ENCODE peak calls at places on chromosomes 7 and 10, in five cellular contexts. Z is fibroblast of lung, M is endodermal cell, O is dorsolateral prefrontal cortex, Q is psoas muscle. W is an unnamed sample.

GRCh38 chr10:48655426-48656240 is 29.0 kb upstream of the WDFY4 start:
- DNase-seq in Z (peak), M (no peak), O (peak), Q (peak), W (peak)

GRCh38 chr7:3537210-3537875 is 236.3 kb downstream of the SDK1 start:
- DNase-seq in Z (peak), M (no peak), O (no peak), Q (no peak), W (no peak)

GRCh38 chr10:124493191-124493936 is 31.7 kb downstream of the LHPP start:
- DNase-seq in Z (no peak), M (no peak), O (no peak), Q (peak), W (no peak)

GRCh38 chr7:41466760-41467384 is 236.0 kb downstream of the INHBA start:
- DNase-seq in Z (peak), M (no peak), O (no peak), Q (no peak), W (no peak)

GRCh38 chr10:44384601-44385422 is at the start of gene CXCL12:
- DNase-seq in Z (peak), M (peak), O (no peak), Q (peak), W (no peak)

GRCh38 chr10:61621538-61622150 is 41.1 kb upstream of the CABCOCO1 start:
- DNase-seq in Z (no peak), M (no peak), O (no peak), Q (no peak), W (no peak)

GRCh38 chr10:122468923-122469781 is 7.8 kb downstream of the HTRA1 start:
- DNase-seq in Z (peak), M (no peak), O (no peak), Q (no peak), W (no peak)

GRCh38 chr7:139094596-139094995 is 14.9 kb downstream of the ZC3HAV1 start:
- DNase-seq in Z (no peak), M (peak), O (no peak), Q (no peak), W (no peak)

GRCh38 chr7:85593355-85593754 is 406.5 kb upstream of the SEMA3D start:
- DNase-seq in Z (no peak), M (no peak), O (no peak), Q (peak), W (no peak)

GRCh38 chr7:7967909-7968543 is 570 bp upstream of the GLCCI1 start:
- DNase-seq in Z (no peak), M (no peak), O (no peak), Q (no peak), W (no peak)

GRCh38 chr10:71426058-71426605 is 29.4 kb downstream of the CDH23 start:
- DNase-seq in Z (no peak), M (peak), O (no peak), Q (no peak), W (no peak)

GRCh38 chr7:32275216-32275979 is 205.2 kb upstream of the PDE1C start:
- DNase-seq in Z (no peak), M (no peak), O (no peak), Q (no peak), W (no peak)

GRCh38 chr10:113708640-113709039 is 28.9 kb downstream of the CASP7 start:
- DNase-seq in Z (no peak), M (no peak), O (no peak), Q (no peak), W (no peak)

GRCh38 chr7:154640266-154640865 is 362.6 kb downstream of the PAXIP1 start:
- DNase-seq in Z (no peak), M (peak), O (peak), Q (no peak), W (peak)

GRCh38 chr10:3210251-3210650 is 37.7 kb upstream of the PITRM1 start:
- DNase-seq in Z (no peak), M (no peak), O (no peak), Q (no peak), W (no peak)

GRCh38 chr7:129748710-129749109 is 137.2 kb downstream of the NRF1 start:
- DNase-seq in Z (no peak), M (no peak), O (no peak), Q (no peak), W (no peak)

GRCh38 chr7:29398011-29398410 is 165.6 kb upstream of the PRR15 start:
- DNase-seq in Z (no peak), M (no peak), O (no peak), Q (no peak), W (no peak)

GRCh38 chr7:134660961-134661376 is 14.3 kb downstream of the BPGM start:
- DNase-seq in Z (peak), M (no peak), O (no peak), Q (no peak), W (no peak)

GRCh38 chr10:47173929-47174442 is 126.0 kb upstream of the GDF10 start:
- DNase-seq in Z (no peak), M (peak), O (no peak), Q (no peak), W (no peak)

GRCh38 chr7:142767451-142767850 is 3.3 kb upstream of the PRSS2 start:
- DNase-seq in Z (no peak), M (no peak), O (no peak), Q (no peak), W (no peak)

GRCh38 chr10:69659286-69660027 is 29.4 kb downstream of the FAM241B start:
- DNase-seq in Z (no peak), M (no peak), O (no peak), Q (peak), W (no peak)

GRCh38 chr7:5425507-5426225 is 2.0 kb upstream of the TNRC18 start:
- DNase-seq in Z (peak), M (peak), O (peak), Q (peak), W (no peak)

DNA sequence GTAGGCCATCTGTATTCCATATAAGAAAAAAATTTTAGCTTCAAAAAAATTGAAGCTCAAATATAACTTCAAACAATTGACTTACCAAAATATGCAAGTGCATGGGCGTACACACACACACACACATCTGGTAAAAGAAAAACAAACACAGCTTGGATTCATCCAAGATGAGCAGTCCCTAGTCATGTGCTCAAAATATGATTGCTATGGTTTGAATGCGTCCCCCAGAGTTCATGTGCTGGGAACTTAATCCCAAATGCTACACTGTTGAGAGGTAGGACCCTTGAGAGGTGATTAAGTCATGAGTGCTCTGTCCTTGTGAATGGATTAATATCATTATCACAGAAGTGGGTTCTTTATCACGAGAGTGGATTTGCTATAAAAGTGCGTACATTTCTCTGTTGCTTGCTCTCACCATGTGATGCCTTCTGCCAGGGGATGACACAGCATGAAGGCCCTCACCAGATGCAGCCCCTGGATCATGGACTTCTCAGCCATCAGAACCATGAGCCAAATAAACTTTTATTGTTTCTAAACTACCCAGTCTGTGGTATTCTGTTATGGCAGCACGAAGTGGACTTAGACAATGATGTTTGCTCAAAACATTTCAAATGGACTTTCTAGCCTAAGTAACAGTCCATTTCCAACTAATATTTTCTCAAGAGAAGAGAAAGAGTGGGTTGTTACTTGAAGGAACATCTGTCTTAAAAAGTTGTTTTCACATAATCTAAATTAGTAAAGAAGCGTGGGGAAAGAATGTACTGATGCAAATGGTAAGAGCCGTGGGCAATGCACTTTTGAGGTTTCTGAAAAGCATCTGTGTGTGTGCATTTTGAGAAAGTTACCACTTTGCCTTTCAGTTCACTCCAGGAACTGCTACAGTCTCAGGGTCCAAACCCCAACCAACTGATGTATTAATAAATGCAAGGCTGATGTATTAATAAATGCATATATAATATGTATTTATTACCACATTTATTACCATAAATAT is 15.1 kb upstream of the SVIL start:
- DNase-seq in Z (peak), M (no peak), O (no peak), Q (no peak), W (no peak)
- H3K27ac ChIP-seq in Z (peak), M (no peak), O (no peak), Q (peak), W (no peak)

DNA sequence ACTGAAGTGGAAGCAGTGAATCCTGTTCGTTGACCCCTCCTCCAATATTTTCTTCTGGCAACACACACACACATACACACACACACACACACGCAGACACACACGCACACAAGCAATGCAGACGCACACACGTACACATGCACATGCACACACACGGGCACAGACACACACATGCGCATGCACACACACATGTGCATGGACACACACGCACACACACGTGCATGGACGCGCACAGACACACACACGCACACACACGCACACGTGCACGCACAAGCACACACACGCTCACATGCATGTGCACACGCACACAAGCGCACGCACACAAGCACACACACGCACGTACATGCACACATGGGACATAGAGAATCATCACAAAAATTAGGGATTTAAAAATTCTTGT is 488.2 kb upstream of the TPK1 start:
- DNase-seq in Z (no peak), M (no peak), O (no peak), Q (no peak), W (no peak)
- H3K27ac ChIP-seq in Z (no peak), M (no peak), O (no peak), Q (no peak), W (no peak)

DNA sequence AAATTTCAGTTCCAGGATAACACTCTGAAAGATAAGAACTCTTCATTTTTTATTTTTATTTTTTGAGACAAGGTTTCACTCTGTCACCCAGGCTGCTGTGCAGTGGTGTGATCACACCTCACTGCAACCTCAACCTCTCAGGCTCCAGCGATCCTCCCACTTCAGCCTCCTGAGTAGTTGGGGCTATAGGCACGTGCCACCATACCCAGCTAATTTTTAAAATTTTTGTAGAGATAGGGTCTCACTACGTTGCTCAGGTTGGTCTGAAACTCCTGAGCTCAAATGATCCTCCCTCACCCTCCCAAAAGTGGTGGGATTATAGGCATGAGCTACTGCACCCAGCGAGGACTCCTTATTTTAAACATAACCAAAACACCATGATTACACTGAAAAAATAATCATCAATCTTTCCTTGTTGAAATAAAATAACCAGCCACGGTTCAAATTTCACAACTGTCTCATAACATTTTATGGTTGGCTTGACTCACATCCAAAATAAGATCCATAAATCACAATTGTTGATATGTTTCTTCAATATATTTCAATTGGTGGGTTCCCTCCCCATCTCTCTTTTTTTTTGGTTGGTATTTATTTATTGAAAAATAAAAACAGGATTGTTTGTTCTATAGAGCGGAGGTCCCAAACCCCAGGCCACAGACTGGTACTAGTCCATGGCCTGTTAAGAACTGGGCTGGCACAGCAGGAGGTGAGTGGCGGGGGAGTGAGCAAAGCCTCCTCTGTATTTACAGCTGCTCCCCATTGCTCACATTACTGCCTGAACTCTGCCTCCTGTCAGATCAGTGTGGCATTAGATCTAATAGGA is 60.1 kb upstream of the FAM171A1 start:
- DNase-seq in Z (no peak), M (no peak), O (no peak), Q (no peak), W (no peak)
- H3K27ac ChIP-seq in Z (no peak), M (no peak), O (no peak), Q (no peak), W (no peak)

GRCh38 chr10:128044961-128045832 is 81.0 kb downstream of the MKI67 start:
- DNase-seq in Z (no peak), M (no peak), O (peak), Q (no peak), W (no peak)

GRCh38 chr10:128046156-128046933 is 79.9 kb downstream of the MKI67 start:
- DNase-seq in Z (no peak), M (no peak), O (no peak), Q (no peak), W (no peak)

GRCh38 chr10:128047337-128047736 is 78.9 kb downstream of the MKI67 start:
- DNase-seq in Z (peak), M (peak), O (peak), Q (peak), W (peak)

GRCh38 chr10:128046934-128047251 is 79.3 kb downstream of the MKI67 start:
- DNase-seq in Z (no peak), M (no peak), O (peak), Q (no peak), W (no peak)

DNA sequence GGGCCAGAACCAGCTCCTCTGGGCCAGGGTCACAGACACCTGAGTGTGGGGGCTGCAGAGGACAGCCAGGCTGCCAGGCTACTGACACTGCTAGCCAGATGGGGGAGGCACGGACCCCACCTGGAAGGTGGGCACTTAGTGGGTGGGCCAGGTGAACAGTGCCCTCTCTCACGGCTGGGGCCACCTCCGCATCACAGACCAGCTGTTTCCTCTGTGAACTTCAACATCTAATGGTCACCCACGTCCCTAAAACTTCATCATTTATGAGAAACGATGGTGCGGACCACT is 80.4 kb downstream of the MKI67 start:
- DNase-seq in Z (no peak), M (no peak), O (no peak), Q (no peak), W (no peak)
- H3K27ac ChIP-seq in Z (no peak), M (no peak), O (no peak), Q (no peak), W (no peak)

DNA sequence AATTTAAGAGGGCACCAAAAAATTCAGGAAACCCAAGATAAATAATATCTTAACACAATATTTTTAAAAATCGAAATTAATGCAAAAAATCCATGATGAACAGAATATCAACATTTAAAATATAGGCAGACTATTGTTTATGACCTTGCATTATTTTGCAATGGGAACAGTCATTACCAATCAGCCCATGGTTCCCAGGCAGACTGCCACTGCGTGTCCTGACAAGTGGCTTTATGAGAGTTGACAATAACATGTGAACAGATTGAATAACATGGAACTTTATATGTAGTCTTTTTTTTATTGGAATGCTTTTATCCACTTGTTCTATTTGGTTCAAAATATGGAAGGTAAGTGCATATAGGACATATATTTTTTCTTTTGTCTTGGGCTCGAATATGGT is 3.1 kb upstream of the AVPI1 start:
- DNase-seq in Z (no peak), M (no peak), O (no peak), Q (no peak), W (no peak)
- H3K27ac ChIP-seq in Z (peak), M (no peak), O (no peak), Q (no peak), W (no peak)

GRCh38 chr7:88132725-88133124 is 87.1 kb downstream of the SRI start:
- DNase-seq in Z (no peak), M (no peak), O (no peak), Q (no peak), W (peak)

GRCh38 chr7:88127637-88128290 is 92.1 kb downstream of the SRI start:
- DNase-seq in Z (no peak), M (no peak), O (no peak), Q (no peak), W (no peak)
- H3K27ac ChIP-seq in Z (no peak), M (no peak), O (no peak), Q (no peak), W (no peak)

DNA sequence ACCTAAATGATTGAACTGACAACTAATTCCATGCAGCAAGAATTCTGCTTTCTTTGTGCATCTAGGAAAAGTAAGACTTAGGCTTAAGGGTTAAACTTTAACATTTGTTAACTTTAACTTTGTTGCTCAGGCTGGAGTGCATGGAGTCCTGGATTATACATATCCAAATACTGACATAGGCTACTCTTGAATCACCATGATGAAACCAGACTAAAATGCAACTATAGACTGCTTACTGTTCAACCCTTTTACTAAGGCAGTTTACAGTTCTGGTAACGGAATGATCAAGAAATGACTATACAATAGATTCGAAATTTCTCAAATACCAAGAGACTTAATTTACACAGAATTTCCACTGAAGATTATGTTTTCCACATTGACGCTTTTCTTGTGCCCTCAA is 52.0 kb downstream of the PUS7 start:
- DNase-seq in Z (no peak), M (no peak), O (no peak), Q (no peak), W (no peak)
- H3K27ac ChIP-seq in Z (no peak), M (no peak), O (no peak), Q (no peak), W (no peak)

W was measured in Karpas-422.